ENCODE peak calls at places on chromosomes 4 and X, in eight cellular contexts. O is pancreas; V is ascending aorta; B is B cell; F is right cardiac atrium; H is effector memory CD4-positive, alpha-beta T cell; R is WERI-Rb-1; P is GM23248. Z is an unnamed sample.
A peak's percentile ranks its signal among the peaks of the same experiment; 100 is the strongest.

GRCh38 chr4:143307536-143307935 is 29.1 kb upstream of the GAB1 start:
- DNase-seq in O (no peak), V (no peak), B (no peak), F (no peak), H (no peak), R (no peak), P (no peak), Z (no peak)

GRCh38 chr4:15878011-15878410 is 60.5 kb downstream of the FGFBP1 start:
- DNase-seq in O (no peak), V (no peak), B (no peak), F (no peak), H (no peak), R (no peak), P (no peak), Z (no peak)

GRCh38 chr4:124936427-124936826 is 223.9 kb upstream of the ANKRD50 start:
- DNase-seq in O (peak; percentile 75), V (peak; percentile 67), B (no peak), F (peak; percentile 84), H (no peak), R (no peak), P (peak; percentile 57), Z (no peak)

GRCh38 chr4:152981278-152981677 is 45.2 kb downstream of the FHDC1 start:
- DNase-seq in O (no peak), V (peak; percentile 34), B (no peak), F (no peak), H (no peak), R (no peak), P (no peak), Z (peak; percentile 11)

GRCh38 chr4:72375050-72375736 is 193.8 kb downstream of the ADAMTS3 start:
- DNase-seq in O (no peak), V (no peak), B (no peak), F (no peak), H (no peak), R (no peak), P (peak; percentile 92), Z (peak; percentile 28)

GRCh38 chr4:182089326-182089725 is 153.9 kb upstream of the TENM3 start:
- DNase-seq in O (peak; percentile 28), V (no peak), B (no peak), F (no peak), H (no peak), R (no peak), P (peak; percentile 30), Z (no peak)

GRCh38 chrX:47562615-47563243 is 1.7 kb downstream of the ARAF start:
- DNase-seq in O (no peak), V (no peak), B (no peak), F (no peak), H (no peak), R (no peak), P (peak; percentile 48), Z (no peak)

GRCh38 chr4:47031011-47031678 is at the start of gene GABRB1:
- DNase-seq in O (peak; percentile 61), V (no peak), B (no peak), F (peak; percentile 86), H (no peak), R (peak; percentile 57), P (peak; percentile 39), Z (no peak)

GRCh38 chr4:136831553-136831952 is 700.7 kb downstream of the PCDH18 start:
- DNase-seq in O (no peak), V (no peak), B (no peak), F (no peak), H (no peak), R (peak; percentile 33), P (no peak), Z (no peak)

GRCh38 chr4:119682080-119682479 is 53.5 kb upstream of the PDE5A start:
- DNase-seq in O (no peak), V (no peak), B (no peak), F (no peak), H (no peak), R (no peak), P (no peak), Z (no peak)

GRCh38 chrX:47217121-47217851 is 1.2 kb upstream of the CDK16 start:
- DNase-seq in O (peak; percentile 35), V (no peak), B (no peak), F (peak; percentile 68), H (no peak), R (no peak), P (peak; percentile 86), Z (no peak)

GRCh38 chrX:139758250-139758649 is 50.3 kb upstream of the MCF2 start:
- DNase-seq in O (no peak), V (no peak), B (no peak), F (no peak), H (no peak), R (no peak), P (no peak), Z (no peak)

GRCh38 chr4:94933799-94934198 is 176.0 kb downstream of the BMPR1B start:
- DNase-seq in O (no peak), V (no peak), B (no peak), F (no peak), H (no peak), R (no peak), P (no peak), Z (no peak)

GRCh38 chrX:49001521-49002090 is 458 bp downstream of the GRIPAP1 start:
- DNase-seq in O (peak; percentile 13), V (no peak), B (peak; percentile 71), F (no peak), H (peak; percentile 59), R (peak; percentile 55), P (peak; percentile 50), Z (peak; percentile 28)

GRCh38 chr4:73341454-73341853 is 62.6 kb upstream of the ALB start:
- DNase-seq in O (peak; percentile 72), V (no peak), B (peak; percentile 1), F (no peak), H (no peak), R (peak; percentile 51), P (peak; percentile 69), Z (no peak)

GRCh38 chrX:45775462-45775861 is 574.8 kb upstream of the DIPK2B start:
- DNase-seq in O (no peak), V (no peak), B (no peak), F (no peak), H (no peak), R (no peak), P (peak; percentile 87), Z (peak; percentile 3)

GRCh38 chr4:105236917-105237311 is 90.2 kb downstream of the TET2 start:
- DNase-seq in O (no peak), V (no peak), B (no peak), F (no peak), H (no peak), R (no peak), P (no peak), Z (no peak)

GRCh38 chrX:106437407-106437806 is 174.4 kb upstream of the RADX start:
- DNase-seq in O (no peak), V (no peak), B (no peak), F (no peak), H (no peak), R (no peak), P (no peak), Z (no peak)

GRCh38 chr4:21901831-21902230 is 46.7 kb downstream of the KCNIP4 start:
- DNase-seq in O (no peak), V (no peak), B (no peak), F (no peak), H (no peak), R (no peak), P (peak; percentile 85), Z (no peak)

GRCh38 chr4:12881945-12882589 is 602.1 kb downstream of the RAB28 start:
- DNase-seq in O (no peak), V (no peak), B (no peak), F (no peak), H (no peak), R (no peak), P (no peak), Z (no peak)

GRCh38 chr4:184306949-184307348 is 89.3 kb upstream of the ENPP6 start:
- DNase-seq in O (no peak), V (no peak), B (no peak), F (no peak), H (no peak), R (no peak), P (peak; percentile 67), Z (no peak)

GRCh38 chrX:39152106-39152649 is 350.9 kb downstream of the MID1IP1 start:
- DNase-seq in O (peak; percentile 52), V (no peak), B (peak; percentile 51), F (peak; percentile 58), H (no peak), R (peak; percentile 61), P (peak; percentile 22), Z (no peak)

GRCh38 chrX:155009994-155010472 is 12.5 kb downstream of the F8 start:
- DNase-seq in O (no peak), V (no peak), B (no peak), F (no peak), H (no peak), R (no peak), P (no peak), Z (no peak)

GRCh38 chrX:110304884-110305283 is 13.0 kb downstream of the AMMECR1 start:
- DNase-seq in O (no peak), V (no peak), B (no peak), F (no peak), H (no peak), R (no peak), P (no peak), Z (no peak)

GRCh38 chrX:27679281-27679680 is 89.1 kb downstream of the DCAF8L2 start:
- DNase-seq in O (no peak), V (no peak), B (no peak), F (no peak), H (no peak), R (no peak), P (no peak), Z (no peak)

GRCh38 chr4:174038481-174038880 is 245.0 kb downstream of the FBXO8 start:
- DNase-seq in O (no peak), V (no peak), B (no peak), F (peak; percentile 58), H (no peak), R (no peak), P (peak; percentile 2), Z (no peak)

Z was measured in T1000.